ENCODE peak calls at places on chromosomes 7 and 10, in seven cellular contexts. B is T-helper 2 cell; H is dermis blood vessel endothelial cell; D is stimulated activated CD8-positive, alpha-beta memory T cell treated with anti-CD3 and anti-CD28 coated beads, Interleukin-15, amount 100 ng/mL, for 24 hours; O is BJ; S is EL; X is Right ventricle myocardium superior. M is an unnamed sample.

GRCh38 chr7:140656548-140657515 is 15.9 kb upstream of the ADCK2 start:
- DNase-seq in H (peak), S (peak), X (no peak), O (no peak), B (no peak), D (no peak), M (no peak)

GRCh38 chr10:126259883-126260282 is 128.4 kb downstream of the ADAM12 start:
- DNase-seq in S (no peak), B (no peak), O (no peak), D (no peak), H (no peak), X (no peak), M (no peak)

GRCh38 chr7:91383186-91383585 is 119.0 kb downstream of the FZD1 start:
- DNase-seq in X (no peak), D (no peak), O (no peak), B (no peak), H (no peak), S (peak), M (no peak)

GRCh38 chr7:42170724-42171123 is 66.3 kb downstream of the GLI3 start:
- DNase-seq in S (peak), X (no peak), H (no peak), B (no peak), O (no peak), D (no peak), M (no peak)

GRCh38 chr7:30080818-30081217 is 52.6 kb downstream of the PLEKHA8 start:
- DNase-seq in S (no peak), X (no peak), B (no peak), H (no peak), O (no peak), D (no peak), M (no peak)

GRCh38 chr10:86524225-86524982 is 2.8 kb upstream of the WAPL start:
- DNase-seq in B (no peak), S (no peak), D (no peak), O (no peak), X (no peak), H (no peak), M (no peak)

GRCh38 chr10:93384006-93384405 is 98.1 kb downstream of the MYOF start:
- DNase-seq in X (no peak), D (no peak), B (no peak), S (peak), O (no peak), H (peak), M (no peak)

GRCh38 chr10:33803248-33803647 is 468.8 kb upstream of the NRP1 start:
- DNase-seq in B (no peak), X (no peak), S (peak), O (no peak), H (peak), D (no peak), M (no peak)

GRCh38 chr10:122126763-122127659 is 138.0 kb downstream of the TACC2 start:
- DNase-seq in O (peak), S (peak), D (no peak), X (no peak), H (peak), B (no peak), M (no peak)

GRCh38 chr7:66205736-66206080 is 574 bp downstream of the TPST1 start:
- DNase-seq in O (no peak), B (no peak), X (peak), S (no peak), D (no peak), H (peak), M (no peak)

GRCh38 chr10:28241766-28242399 is 61.0 kb downstream of the MPP7 start:
- DNase-seq in S (peak), D (no peak), O (no peak), X (no peak), B (no peak), H (peak), M (peak)

GRCh38 chr7:97506728-97507127 is 225.2 kb upstream of the TAC1 start:
- DNase-seq in H (no peak), X (no peak), B (no peak), D (no peak), S (no peak), O (no peak), M (no peak)

GRCh38 chr10:131725736-131726459 is 174.9 kb upstream of the PPP2R2D start:
- DNase-seq in X (no peak), D (no peak), O (no peak), B (no peak), H (no peak), S (no peak), M (no peak)

GRCh38 chr7:71752171-71752935 is 620.4 kb downstream of the GALNT17 start:
- DNase-seq in S (no peak), X (peak), B (no peak), O (no peak), D (peak), H (peak), M (peak)

GRCh38 chr7:55517191-55517633 is 55.1 kb downstream of the VOPP1 start:
- DNase-seq in O (no peak), D (no peak), B (no peak), X (no peak), H (no peak), S (no peak), M (no peak)

GRCh38 chr7:70710011-70710480 is 421.9 kb upstream of the GALNT17 start:
- DNase-seq in O (no peak), H (no peak), D (no peak), B (no peak), X (no peak), S (peak), M (no peak)

GRCh38 chr10:55091691-55092328 is 290.8 kb upstream of the PCDH15 start:
- DNase-seq in X (no peak), H (peak), B (no peak), O (no peak), D (no peak), S (no peak), M (no peak)

GRCh38 chr10:17643339-17643754 is 604 bp upstream of the STAM start:
- DNase-seq in X (peak), O (no peak), B (no peak), D (no peak), S (peak), H (peak), M (no peak)

GRCh38 chr7:135204271-135204872 is 7.0 kb downstream of the WDR91 start:
- DNase-seq in S (peak), O (peak), X (no peak), H (peak), B (no peak), D (no peak), M (no peak)

GRCh38 chr7:139231513-139232376 is 708 bp downstream of the UBN2 start:
- DNase-seq in O (no peak), B (no peak), S (peak), H (peak), X (no peak), D (no peak), M (peak)

GRCh38 chr10:95309958-95310357 is 19.2 kb upstream of the PDLIM1 start:
- DNase-seq in H (no peak), B (no peak), O (no peak), D (no peak), S (no peak), X (no peak), M (no peak)

GRCh38 chr10:114291076-114291475 is 52.0 kb downstream of the VWA2 start:
- DNase-seq in X (no peak), B (no peak), S (no peak), H (no peak), O (no peak), D (no peak), M (no peak)

GRCh38 chr7:27972272-27972671 is 208.3 kb downstream of the JAZF1 start:
- DNase-seq in B (no peak), X (no peak), D (no peak), H (no peak), O (no peak), S (no peak), M (no peak)

GRCh38 chr7:92784935-92785334 is 51.4 kb downstream of the CDK6 start:
- DNase-seq in X (no peak), S (no peak), H (no peak), B (no peak), O (no peak), D (no peak), M (no peak)

GRCh38 chr10:72263613-72264241 is 10.0 kb upstream of the DDIT4 start:
- DNase-seq in H (peak), D (no peak), X (no peak), B (no peak), S (no peak), O (no peak), M (no peak)

GRCh38 chr10:77784856-77785255 is 141.7 kb downstream of the DLG5 start:
- DNase-seq in B (no peak), X (no peak), H (peak), S (peak), O (peak), D (no peak), M (no peak)

GRCh38 chr10:3729397-3729796 is 55.6 kb downstream of the KLF6 start:
- DNase-seq in B (no peak), S (peak), X (no peak), H (no peak), D (no peak), O (no peak), M (no peak)

GRCh38 chr10:132697568-132698200 is 88.3 kb downstream of the NKX6-2 start:
- DNase-seq in S (no peak), O (no peak), D (no peak), B (no peak), X (peak), H (no peak), M (no peak)

GRCh38 chr7:82945480-82945879 is 217.2 kb downstream of the PCLO start:
- DNase-seq in X (no peak), D (no peak), H (no peak), B (no peak), S (no peak), O (no peak), M (no peak)

GRCh38 chr7:12475362-12476063 is 71.8 kb upstream of the VWDE start:
- DNase-seq in D (no peak), S (no peak), O (no peak), H (no peak), B (no peak), X (no peak), M (peak)

GRCh38 chr10:74511051-74511450 is 315.3 kb upstream of the KAT6B start:
- DNase-seq in D (no peak), X (no peak), B (no peak), H (no peak), O (no peak), S (no peak), M (no peak)

GRCh38 chr7:40470817-40471216 is 336.0 kb downstream of the SUGCT start:
- DNase-seq in O (no peak), X (no peak), D (no peak), H (no peak), S (no peak), B (no peak), M (no peak)

GRCh38 chr10:46251857-46252847 is 34.6 kb upstream of the ANTXRL start:
- DNase-seq in S (no peak), X (no peak), O (no peak), B (no peak), H (no peak), D (no peak), M (no peak)

GRCh38 chr7:105932835-105933477 is 30.1 kb upstream of the CDHR3 start:
- DNase-seq in B (no peak), H (no peak), D (no peak), X (no peak), O (peak), S (peak), M (peak)

GRCh38 chr7:30146127-30146612 is 11.4 kb downstream of the MTURN start:
- DNase-seq in X (no peak), H (peak), D (no peak), S (no peak), B (no peak), O (no peak), M (no peak)

GRCh38 chr10:120741415-120741814 is 109.7 kb upstream of the WDR11 start:
- DNase-seq in X (no peak), D (no peak), H (no peak), B (no peak), S (no peak), O (no peak), M (no peak)

GRCh38 chr7:41817386-41817785 is 114.5 kb upstream of the INHBA start:
- DNase-seq in B (no peak), S (peak), D (no peak), H (no peak), X (no peak), O (no peak), M (no peak)